ENCODE peak calls at places on chromosomes 5 and 9, in ten cellular contexts. A is fibroblast of lung, P is pancreas, L is cardiac muscle cell, M is Peyer's patch, U is adrenal gland, W is lower lobe of right lung, D is heart right ventricle, Z is body of pancreas, F is left ventricle myocardium inferior. E is an unnamed sample. For H3K4me1, the result is how much of the 10 kb centered on the place peaks cover.

GRCh38 chr5:100188339-100188738 is 346.8 kb upstream of the FAM174A start:
- DNase-seq in A (no peak), L (no peak), Z (no peak), U (no peak), W (no peak), F (no peak), P (no peak), M (no peak), D (no peak), E (no peak)

GRCh38 chr5:151357792-151358191 is 10.4 kb upstream of the SLC36A2 start:
- DNase-seq in U (no peak), L (no peak), F (no peak), A (no peak), W (no peak), D (no peak), M (no peak), P (no peak), Z (no peak), E (no peak)

GRCh38 chr9:127877566-127877998 is at the start of gene AK1:
- DNase-seq in U (peak), W (peak), P (peak), M (peak), Z (peak), F (peak), L (peak), D (peak), A (peak), E (peak)

GRCh38 chr9:121998513-121999049 is 94.5 kb downstream of the TTLL11 start:
- DNase-seq in M (no peak), U (no peak), P (no peak), L (no peak), Z (no peak), D (no peak), F (no peak), W (no peak), A (no peak), E (no peak)

GRCh38 chr5:172717481-172718195 is 53.4 kb downstream of the DUSP1 start:
- DNase-seq in U (no peak), M (no peak), L (no peak), D (no peak), F (peak), Z (no peak), W (no peak), P (no peak), A (no peak), E (no peak)

GRCh38 chr5:56426658-56427057 is 193.5 kb upstream of the ANKRD55 start:
- DNase-seq in U (no peak), M (no peak), P (no peak), F (no peak), W (no peak), L (no peak), A (no peak), Z (no peak), D (no peak), E (no peak)

GRCh38 chr5:102762828-102763227 is 7.7 kb downstream of the PAM start:
- DNase-seq in A (no peak), M (no peak), D (no peak), W (no peak), U (no peak), F (no peak), L (no peak), P (no peak), Z (no peak), E (no peak)

GRCh38 chr5:154191467-154192261 is 1.1 kb downstream of the GALNT10 start:
- DNase-seq in F (no peak), L (no peak), M (no peak), A (peak), U (peak), Z (no peak), P (no peak), W (no peak), D (no peak), E (no peak)

GRCh38 chr9:71663931-71664459 is 104.3 kb downstream of the CEMIP2 start:
- DNase-seq in W (no peak), A (peak), F (no peak), L (peak), D (no peak), M (no peak), U (no peak), P (no peak), Z (no peak), E (no peak)

GRCh38 chr5:77986261-77986660 is 210.1 kb upstream of the TBCA start:
- DNase-seq in P (no peak), W (no peak), Z (no peak), M (no peak), L (no peak), U (no peak), D (no peak), A (no peak), F (no peak), E (no peak)

GRCh38 chr9:132585954-132586829 is 3.8 kb downstream of the BARHL1 start:
- DNase-seq in F (no peak), Z (no peak), A (no peak), L (no peak), W (no peak), U (no peak), D (no peak), M (no peak), P (no peak), E (no peak)

GRCh38 chr5:45089870-45090269 is 281.1 kb downstream of the MRPS30 start:
- DNase-seq in U (no peak), P (no peak), A (no peak), L (no peak), Z (no peak), W (no peak), F (no peak), M (no peak), D (no peak), E (no peak)

GRCh38 chr9:83622814-83623633 is at the start of gene IDNK:
- DNase-seq in D (peak), M (peak), U (peak), L (peak), F (peak), W (peak), Z (peak), A (peak), P (peak), E (peak)

GRCh38 chr5:158074597-158074991 is 215.6 kb upstream of the CLINT1 start:
- DNase-seq in A (no peak), L (no peak), Z (no peak), U (no peak), W (no peak), M (no peak), F (no peak), P (no peak), D (no peak), E (no peak)

GRCh38 chr9:137672907-137673791 is 54.3 kb downstream of the EHMT1 start:
- DNase-seq in P (peak), A (peak), W (no peak), Z (peak), D (peak), L (peak), F (peak), M (no peak), U (peak), E (no peak)

GRCh38 chr5:147965712-147966111 is 59.4 kb upstream of the C5orf46 start:
- DNase-seq in Z (no peak), F (no peak), U (no peak), W (no peak), P (no peak), A (no peak), M (no peak), D (no peak), L (no peak), E (no peak)

GRCh38 chr9:125332527-125332926 is 70.9 kb downstream of the GAPVD1 start:
- DNase-seq in D (no peak), F (no peak), W (no peak), A (no peak), U (no peak), L (peak), M (no peak), Z (no peak), P (no peak), E (no peak)

DNA sequence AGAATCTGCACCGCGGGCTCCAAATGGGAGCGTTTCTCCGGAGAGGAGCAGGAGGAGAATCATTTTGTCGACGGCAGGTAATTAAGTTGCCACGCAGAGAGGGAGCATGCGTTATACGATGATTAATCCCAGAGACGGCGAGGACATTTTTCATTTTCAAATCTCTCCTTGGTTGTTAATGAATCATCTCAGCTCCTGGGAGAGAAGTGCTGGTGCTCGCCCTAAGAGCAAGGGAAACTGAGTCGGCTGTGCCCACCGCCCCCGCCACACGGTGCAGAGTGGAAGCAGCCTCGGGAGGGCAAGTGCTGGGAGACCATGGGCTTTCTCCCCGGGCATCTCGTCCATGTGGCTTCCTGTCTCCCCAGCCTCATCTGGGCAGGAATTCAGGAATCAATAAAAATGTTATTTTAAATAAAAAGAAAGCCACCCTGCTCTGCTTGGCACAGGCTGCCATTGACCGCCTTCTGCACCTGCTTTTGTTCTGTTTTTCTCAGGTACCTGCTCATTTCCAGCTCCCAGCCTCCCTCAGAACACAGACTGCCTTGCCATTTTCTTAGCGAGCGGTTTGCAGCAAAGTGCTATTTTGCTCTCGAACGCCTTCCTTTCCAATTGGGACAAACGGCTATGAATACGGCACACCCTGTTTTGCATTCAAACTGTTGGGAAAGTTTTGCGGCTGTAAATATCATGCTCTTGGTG is 24.9 kb upstream of the FCN1 start:
- DNase-seq in D (no peak), L (no peak), U (no peak), A (peak), M (no peak), Z (peak), P (no peak), W (no peak), F (no peak), E (no peak)
- TF ChIP-seq CTCF in D (no peak), L (no peak), U (no peak), A (no peak), M (no peak), Z (no peak), P (no peak), W (no peak), F (no peak), E (no peak)

GRCh38 chr9:100306283-100306682 is 46.5 kb downstream of the TEX10 start:
- DNase-seq in A (no peak), W (no peak), D (no peak), L (no peak), Z (no peak), F (no peak), U (no peak), M (no peak), P (no peak), E (no peak)
- H3K4me3 ChIP-seq in A (no peak), W (no peak), D (no peak), L (no peak), Z (no peak), F (no peak), U (no peak), M (no peak), P (no peak), E (no peak)

DNA sequence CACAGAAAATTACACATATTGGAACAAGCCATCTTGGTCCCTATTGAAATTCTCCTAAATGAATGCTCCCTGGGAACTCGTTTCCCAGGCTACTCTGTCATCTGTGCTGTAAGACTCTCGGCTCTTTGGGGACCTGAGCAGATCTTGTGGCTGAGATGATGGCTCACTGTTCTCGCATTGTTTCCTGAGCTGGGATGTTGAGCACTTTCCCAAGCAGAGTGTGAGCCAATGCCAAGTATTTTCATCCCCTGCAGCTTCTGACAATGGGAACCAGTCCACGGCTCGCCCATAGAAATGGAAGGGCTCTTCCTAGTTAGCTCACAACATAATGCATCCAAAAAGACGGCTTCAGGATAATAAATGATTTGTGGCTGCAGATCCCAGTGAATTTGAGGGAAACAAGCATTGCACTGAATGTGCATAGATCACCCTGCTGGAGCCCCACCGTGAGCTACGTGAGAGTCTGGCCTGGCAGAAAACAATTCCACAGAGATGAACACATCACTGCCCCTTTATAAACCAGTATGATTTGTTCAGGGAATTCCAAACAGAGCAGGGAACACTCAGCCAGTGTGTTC is 230.3 kb downstream of the IRX1 start:
- DNase-seq in M (no peak), Z (no peak), A (no peak), P (no peak), D (no peak), W (no peak), L (no peak), U (no peak), F (no peak), E (no peak)
- H3K4me1 ChIP-seq in M (under half), Z (under half), A (under half), P (under half), D (under half), W (under half), L (under half), U (under half), F (under half), E (under half)

GRCh38 chr5:40160435-40160834 is 519.3 kb upstream of the PTGER4 start:
- DNase-seq in U (no peak), F (no peak), P (no peak), D (no peak), M (no peak), Z (no peak), L (no peak), W (no peak), A (no peak), E (no peak)

GRCh38 chr5:40165106-40165788 is 514.5 kb upstream of the PTGER4 start:
- DNase-seq in U (no peak), W (no peak), Z (no peak), F (no peak), P (no peak), L (no peak), M (peak), D (no peak), A (no peak), E (no peak)

GRCh38 chr5:40166757-40167156 is 513.0 kb upstream of the PTGER4 start:
- DNase-seq in W (no peak), P (no peak), A (peak), L (no peak), D (no peak), Z (no peak), M (no peak), U (no peak), F (no peak), E (no peak)

GRCh38 chr5:40167283-40167682 is 512.4 kb upstream of the PTGER4 start:
- DNase-seq in A (no peak), W (no peak), U (no peak), M (no peak), D (no peak), Z (no peak), F (no peak), P (no peak), L (no peak), E (no peak)

GRCh38 chr5:40165789-40166728 is 513.7 kb upstream of the PTGER4 start:
- DNase-seq in P (no peak), M (no peak), Z (no peak), L (no peak), A (peak), F (no peak), D (no peak), W (no peak), U (no peak), E (no peak)
- TF ChIP-seq CTCF in P (no peak), M (peak), Z (no peak), L (no peak), A (no peak), F (peak), D (peak), W (no peak), U (no peak), E (no peak)

DNA sequence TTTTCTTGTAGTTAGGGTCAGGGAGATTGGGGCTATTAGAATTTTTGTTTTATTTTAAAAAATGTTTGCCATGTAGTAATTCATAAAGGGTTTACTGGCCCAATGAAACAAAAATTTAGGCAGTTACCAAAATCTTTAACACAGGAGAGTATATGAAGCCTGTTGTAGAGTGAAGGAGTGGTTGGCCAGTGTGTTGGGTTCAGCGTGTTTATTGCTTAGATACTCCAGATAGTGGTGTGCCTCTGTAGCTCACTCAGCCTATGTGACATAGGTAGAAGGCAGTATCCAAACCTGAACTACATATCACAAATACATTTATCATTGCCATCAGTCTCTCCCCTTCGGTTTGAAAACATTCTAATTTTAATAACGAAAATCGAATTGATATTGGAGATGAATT is 1.2 kb downstream of the TEK start:
- DNase-seq in D (no peak), A (no peak), Z (no peak), L (no peak), U (no peak), M (no peak), F (no peak), W (no peak), P (no peak), E (no peak)
- H3K4me3 ChIP-seq in D (peak), A (no peak), Z (no peak), L (no peak), U (no peak), M (peak), F (peak), W (peak), P (no peak), E (no peak)

E was measured in mucosa of descending colon.